ENCODE peak calls at places on chromosomes 7 and 10, in seven cellular contexts. V is cardiac fibroblast, X is right atrium auricular region, G is colonic mucosa, F is lower lobe of right lung, O is heart right ventricle, U is fibroblast of pulmonary artery. N is an unnamed sample.

GRCh38 chr7:159026271-159027047 is 118.2 kb downstream of the VIPR2 start:
- DNase-seq in U (no peak), V (no peak), O (no peak), F (no peak), X (peak; percentile 56), G (peak; percentile 16), N (no peak)

GRCh38 chr10:3071405-3072198 is 4.3 kb downstream of the PFKP start:
- DNase-seq in X (no peak), G (no peak), F (no peak), O (no peak), U (peak; percentile 65), V (peak; percentile 95), N (peak; percentile 69)

GRCh38 chr10:124565565-124566221 is 104.1 kb downstream of the LHPP start:
- DNase-seq in U (peak; percentile 20), O (peak; percentile 57), G (no peak), F (peak; percentile 81), V (peak; percentile 41), X (no peak), N (no peak)

GRCh38 chr7:84228526-84228925 is 33.9 kb upstream of the SEMA3A start:
- DNase-seq in U (no peak), F (no peak), O (no peak), V (no peak), G (no peak), X (no peak), N (no peak)

GRCh38 chr10:87657370-87657769 is 2.3 kb upstream of the PAPSS2 start:
- DNase-seq in X (peak; percentile 83), F (no peak), O (no peak), U (peak; percentile 91), G (no peak), V (peak; percentile 89), N (peak; percentile 92)

GRCh38 chr7:146053492-146053891 is 63.1 kb upstream of the CNTNAP2 start:
- DNase-seq in U (no peak), V (peak; percentile 2), X (no peak), F (no peak), G (no peak), O (no peak), N (no peak)

GRCh38 chr7:55538538-55538937 is 33.8 kb downstream of the VOPP1 start:
- DNase-seq in O (no peak), G (no peak), V (peak; percentile 94), F (no peak), X (no peak), U (peak; percentile 89), N (peak; percentile 90)

GRCh38 chr10:7855205-7855604 is 36.9 kb downstream of the TAF3 start:
- DNase-seq in G (no peak), O (no peak), U (no peak), X (no peak), F (no peak), V (no peak), N (no peak)

GRCh38 chr7:21566094-21566493 is 23.3 kb downstream of the DNAH11 start:
- DNase-seq in U (no peak), X (no peak), F (no peak), O (no peak), G (no peak), V (no peak), N (no peak)

GRCh38 chr7:68015098-68015497 is 1018.5 kb downstream of the TYW1 start:
- DNase-seq in F (no peak), U (no peak), O (no peak), G (no peak), X (no peak), V (no peak), N (no peak)

GRCh38 chr10:23534761-23535160 is 95.9 kb downstream of the OTUD1 start:
- DNase-seq in F (no peak), G (no peak), U (no peak), X (no peak), O (no peak), V (no peak), N (no peak)

GRCh38 chr10:21388541-21389068 is 136.9 kb downstream of the SKIDA1 start:
- DNase-seq in O (no peak), F (no peak), X (no peak), V (no peak), G (no peak), U (no peak), N (no peak)

GRCh38 chr10:21385996-21386620 is 139.4 kb downstream of the SKIDA1 start:
- DNase-seq in F (no peak), G (no peak), O (no peak), V (peak; percentile 29), U (no peak), X (no peak), N (no peak)
- TF ChIP-seq CTCF in F (no peak), G (no peak), O (no peak), V (no peak), U (no peak), X (no peak), N (no peak)

DNA sequence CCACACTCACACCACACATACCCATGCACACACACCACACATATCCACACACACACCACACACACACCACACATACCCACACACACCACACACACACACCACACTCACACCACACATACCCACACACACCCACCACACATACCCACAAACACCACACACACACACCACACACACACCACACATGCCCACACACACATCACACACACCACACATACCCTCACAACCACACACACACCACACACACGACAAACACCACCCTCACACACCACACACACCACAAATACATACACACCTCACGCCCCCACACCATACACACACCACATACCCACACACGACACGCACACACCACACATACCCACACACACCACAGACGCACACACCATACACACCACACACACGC is 119.7 kb downstream of the PON1 start:
- DNase-seq in F (no peak), X (no peak), G (no peak), V (no peak), U (no peak), O (no peak), N (no peak)
- H3K4me3 ChIP-seq in F (no peak overlapping the region), X (no peak overlapping the region), G (no peak overlapping the region), V (no peak overlapping the region), U (no peak overlapping the region), O (no peak overlapping the region), N (no peak overlapping the region)

GRCh38 chr7:90309872-90310271 is 11.2 kb downstream of the FAM237B start:
- DNase-seq in O (no peak), V (no peak), X (no peak), G (no peak), U (no peak), F (no peak), N (no peak)

GRCh38 chr7:90311185-90311584 is 9.9 kb downstream of the FAM237B start:
- DNase-seq in G (no peak), F (no peak), X (no peak), U (no peak), V (no peak), O (no peak), N (no peak)

GRCh38 chr7:90313908-90314307 is 7.2 kb downstream of the FAM237B start:
- DNase-seq in F (no peak), U (no peak), X (no peak), V (no peak), G (no peak), O (no peak), N (no peak)

GRCh38 chr7:90312745-90313144 is 8.4 kb downstream of the FAM237B start:
- DNase-seq in U (peak; percentile 26), O (no peak), V (peak; percentile 36), X (no peak), F (no peak), G (no peak), N (peak; percentile 26)
- TF ChIP-seq CTCF in U (peak; percentile 26), O (no peak), V (peak; percentile 20), X (peak; percentile 38), F (no peak), G (no peak), N (peak; percentile 46)

GRCh38 chr10:17713133-17713532 is 38.9 kb upstream of the TMEM236 start:
- DNase-seq in U (no peak), O (no peak), F (no peak), V (no peak), X (no peak), G (no peak), N (no peak)
- H3K4me3 ChIP-seq in U (no peak overlapping the region), O (no peak overlapping the region), F (no peak overlapping the region), V (no peak overlapping the region), X (peak overlapping the region; percentile 32), G (no peak overlapping the region), N (no peak overlapping the region)

GRCh38 chr7:32428546-32428945 is 61.6 kb downstream of the LSM5 start:
- DNase-seq in U (no peak), V (no peak), O (no peak), X (no peak), F (no peak), G (no peak), N (no peak)

DNA sequence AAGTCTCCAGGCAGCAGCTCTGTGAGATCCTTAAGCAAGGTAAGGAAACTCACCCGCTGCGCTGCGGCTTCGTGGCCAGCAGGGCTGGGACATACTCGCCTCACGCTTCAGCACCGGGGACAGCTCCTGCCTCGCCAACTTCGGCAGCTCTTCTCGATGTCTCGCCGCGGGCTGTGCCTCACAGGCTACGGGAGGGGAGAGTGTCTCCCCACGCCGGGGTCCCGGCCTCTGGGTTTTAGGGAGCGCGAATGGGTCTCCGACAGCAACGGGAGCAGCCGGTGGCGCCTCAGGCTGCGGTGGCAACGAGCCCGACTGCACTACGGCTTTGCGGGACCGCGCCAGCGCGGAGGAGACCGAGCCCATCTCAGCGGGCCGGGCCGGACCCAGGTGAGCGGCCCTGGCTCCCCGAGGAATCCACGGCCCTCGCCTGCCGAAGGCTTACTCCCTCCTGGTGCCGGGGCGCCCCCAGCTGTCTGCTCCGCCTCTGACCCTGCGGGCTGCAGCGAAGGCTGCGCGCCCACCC is 62.4 kb downstream of the LSM5 start:
- DNase-seq in U (peak; percentile 88), G (peak; percentile 65), F (peak; percentile 75), X (no peak), O (peak; percentile 83), V (peak; percentile 84), N (peak; percentile 74)
- TF ChIP-seq CTCF in U (peak; percentile 61), G (no peak), F (peak; percentile 25), X (peak; percentile 49), O (no peak), V (peak; percentile 72), N (peak; percentile 55)

DNA sequence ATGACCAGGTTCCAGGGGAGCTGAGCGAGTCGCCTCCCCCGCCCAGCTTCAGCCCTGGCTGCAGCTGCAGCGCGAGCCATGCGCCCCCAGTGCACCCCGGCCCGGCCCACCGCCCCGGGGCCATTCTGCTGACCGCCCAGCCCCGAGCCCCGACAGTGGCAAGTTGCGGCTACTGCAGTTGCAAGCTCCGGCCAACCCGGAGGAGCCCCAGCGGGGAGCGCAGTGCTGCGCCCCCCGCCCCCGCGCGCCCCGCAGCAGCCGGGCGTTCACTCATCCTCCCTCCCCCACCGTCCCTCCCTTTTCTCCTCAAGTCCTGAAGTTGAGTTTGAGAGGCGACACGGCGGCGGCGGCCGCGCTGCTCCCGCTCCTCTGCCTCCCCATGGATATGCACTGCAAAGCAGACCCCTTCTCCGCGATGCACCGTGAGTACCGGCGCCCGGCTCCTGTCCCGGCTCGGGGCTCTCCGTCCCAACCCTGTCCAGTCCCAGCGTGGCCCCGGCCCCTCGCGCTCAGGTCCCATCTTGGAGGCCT is 565 bp downstream of the PAX2 start:
- DNase-seq in X (no peak), O (no peak), F (no peak), U (no peak), V (no peak), G (no peak), N (no peak)
- H3K4me3 ChIP-seq in X (peak overlapping the region; percentile 42), O (no peak overlapping the region), F (peak overlapping the region; percentile 33), U (no peak overlapping the region), V (no peak overlapping the region), G (no peak overlapping the region), N (no peak overlapping the region)

DNA sequence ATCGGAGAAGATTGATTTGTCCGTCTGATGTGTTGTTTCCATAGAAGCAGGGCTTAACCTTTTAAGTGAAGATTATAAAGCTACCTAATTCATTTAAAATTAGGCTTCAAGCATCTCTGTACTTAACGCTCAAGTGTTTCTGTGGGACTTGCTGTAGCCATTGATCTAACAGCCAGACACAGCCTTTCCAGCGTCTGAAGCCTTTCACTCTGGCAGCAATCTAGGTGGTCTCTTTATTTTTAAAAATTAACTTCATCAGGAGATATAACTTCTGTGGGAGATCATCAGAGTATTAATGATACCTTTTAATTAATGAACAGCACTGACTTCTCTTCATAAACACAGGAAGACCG is 88.1 kb downstream of the BEND7 start:
- DNase-seq in O (no peak), U (no peak), X (no peak), G (no peak), F (no peak), V (no peak), N (no peak)
- TF ChIP-seq CTCF in O (no peak), U (no peak), X (peak; percentile 6), G (no peak), F (no peak), V (no peak), N (no peak)